ENCODE peak calls at places on chromosomes 3 and 15, in four cellular contexts. G, P, K and V are unnamed samples.

GRCh38 chr3:57935539-57935938 is 72.7 kb upstream of the FLNB start:
- DNase-seq in P (no peak), G (no peak), K (no peak), V (no peak)

GRCh38 chr15:83565553-83566159 is 88.3 kb upstream of the ADAMTSL3 start:
- DNase-seq in G (peak), P (no peak), K (peak), V (peak)

GRCh38 chr3:126956866-126957650 is 25.9 kb upstream of the PLXNA1 start:
- DNase-seq in P (no peak), G (no peak), K (no peak), V (no peak)

GRCh38 chr3:155323063-155323666 is 29.7 kb upstream of the STRIT1 start:
- DNase-seq in P (no peak), K (peak), G (peak), V (peak)

GRCh38 chr15:51349156-51349844 is 7.8 kb downstream of the GLDN start:
- DNase-seq in P (no peak), K (no peak), G (no peak), V (no peak)

GRCh38 chr15:75646944-75647364 is 758 bp upstream of the SNX33 start:
- DNase-seq in G (no peak), K (no peak), P (no peak), V (no peak)

GRCh38 chr3:53525765-53526761 is 31.7 kb downstream of the CACNA1D start:
- DNase-seq in G (no peak), P (no peak), K (peak), V (no peak)

GRCh38 chr15:66703540-66703941 is 1.5 kb downstream of the SMAD6 start:
- DNase-seq in G (peak), P (peak), K (peak), V (no peak)

GRCh38 chr3:184566441-184567414 is 5.1 kb downstream of the EPHB3 start:
- DNase-seq in P (no peak), K (no peak), G (no peak), V (no peak)

GRCh38 chr15:50210462-50211264 is 28.7 kb downstream of the SLC27A2 start:
- DNase-seq in G (no peak), P (no peak), K (no peak), V (no peak)

GRCh38 chr3:181932039-181932438 is 220.3 kb downstream of the SOX2 start:
- DNase-seq in K (no peak), P (no peak), G (peak), V (no peak)

GRCh38 chr3:152910211-152910610 is 75.3 kb downstream of the P2RY1 start:
- DNase-seq in P (no peak), G (peak), K (no peak), V (no peak)

GRCh38 chr15:77187751-77188464 is 117.0 kb upstream of the TSPAN3 start:
- DNase-seq in K (peak), P (no peak), G (peak), V (peak)

GRCh38 chr15:40470423-40471104 is at the start of gene CHST14:
- DNase-seq in K (peak), G (peak), P (peak), V (no peak)

GRCh38 chr3:139745831-139746230 is 68.1 kb upstream of the NMNAT3 start:
- DNase-seq in K (peak), P (no peak), G (peak), V (peak)

GRCh38 chr15:42584031-42584765 is 8.8 kb downstream of the STARD9 start:
- DNase-seq in K (no peak), G (no peak), P (no peak), V (no peak)

GRCh38 chr3:50652709-50653108 is 22.0 kb upstream of the DOCK3 start:
- DNase-seq in K (no peak), P (peak), G (peak), V (no peak)

GRCh38 chr3:81744366-81744765 is 17.1 kb downstream of the GBE1 start:
- DNase-seq in P (no peak), G (no peak), K (peak), V (peak)

GRCh38 chr15:60656491-60657284 is 177.7 kb upstream of the ICE2 start:
- DNase-seq in G (no peak), P (no peak), K (no peak), V (peak)

GRCh38 chr15:63912061-63912615 is 78.4 kb upstream of the HERC1 start:
- DNase-seq in G (no peak), P (no peak), K (no peak), V (no peak)

GRCh38 chr3:161602451-161602850 is 105.8 kb downstream of the OTOL1 start:
- DNase-seq in G (no peak), K (no peak), P (no peak), V (no peak)

GRCh38 chr3:10852031-10852795 is 36.2 kb downstream of the SLC6A11 start:
- DNase-seq in K (no peak), P (no peak), G (no peak), V (no peak)

GRCh38 chr3:69665026-69665739 is 74.1 kb upstream of the MITF start:
- DNase-seq in K (peak), G (no peak), P (no peak), V (no peak)

GRCh38 chr15:74603789-74604705 is 11.6 kb upstream of the CLK3 start:
- DNase-seq in P (no peak), G (no peak), K (no peak), V (no peak)

GRCh38 chr3:18443670-18444596 is 18.8 kb upstream of the SATB1 start:
- DNase-seq in P (peak), K (no peak), G (no peak), V (no peak)

GRCh38 chr3:56921573-56922571 is 120.1 kb upstream of the ARHGEF3 start:
- DNase-seq in P (no peak), G (peak), K (peak), V (no peak)

GRCh38 chr3:194738254-194739093 is 52.8 kb downstream of the FAM43A start:
- DNase-seq in G (no peak), K (peak), P (no peak), V (no peak)

GRCh38 chr3:147886889-147887288 is 477.7 kb downstream of the ZIC1 start:
- DNase-seq in P (no peak), K (no peak), G (no peak), V (no peak)

GRCh38 chr15:42068601-42069000 is 25.8 kb downstream of the PLA2G4D start:
- DNase-seq in P (no peak), K (no peak), G (no peak), V (no peak)

GRCh38 chr3:105907790-105908189 is 39.0 kb upstream of the CBLB start:
- DNase-seq in P (no peak), K (no peak), G (peak), V (no peak)

GRCh38 chr3:135131290-135131689 is 336.2 kb downstream of the EPHB1 start:
- DNase-seq in K (no peak), G (no peak), P (no peak), V (no peak)

GRCh38 chr15:57479005-57479404 is 102.7 kb downstream of the CGNL1 start:
- DNase-seq in G (no peak), P (no peak), K (no peak), V (no peak)

GRCh38 chr15:68636256-68636655 is 57.5 kb downstream of the CORO2B start:
- DNase-seq in G (no peak), P (no peak), K (no peak), V (no peak)

GRCh38 chr3:110680365-110680909 is 391.2 kb upstream of the NECTIN3 start:
- DNase-seq in K (no peak), P (no peak), G (no peak), V (no peak)